ENCODE peak calls at places on chromosomes 6 and 20, in eight cellular contexts. T is IMR-90; M is H9; B is CD4-positive, CD25-positive, alpha-beta regulatory T cell; N is lung; K is PC-9; Z is endodermal cell; H is Peyer's patch. I is an unnamed sample. For H3K4me1, the result is how much of the 10 kb centered on the place peaks cover.

GRCh38 chr20:14830899-14831298 is 493.5 kb upstream of the FLRT3 start:
- DNase-seq in Z (no peak), T (no peak), M (no peak), N (no peak), K (no peak), H (no peak), B (no peak), I (no peak)

GRCh38 chr6:151372164-151372563 is 19.2 kb downstream of the ZBTB2 start:
- DNase-seq in H (no peak), M (no peak), Z (peak), T (no peak), B (no peak), K (no peak), N (no peak), I (no peak)

GRCh38 chr6:44291841-44292240 is 21.3 kb downstream of the AARS2 start:
- DNase-seq in T (no peak), N (no peak), K (no peak), M (no peak), Z (no peak), B (no peak), H (no peak), I (no peak)

GRCh38 chr6:72411872-72412708 is 209.8 kb upstream of the KCNQ5 start:
- DNase-seq in Z (peak), H (peak), M (peak), B (peak), N (peak), T (peak), K (peak), I (no peak)

GRCh38 chr6:29834564-29835436 is 7.2 kb downstream of the HLA-G start:
- DNase-seq in K (peak), M (peak), N (no peak), T (no peak), H (peak), B (peak), Z (peak), I (no peak)

GRCh38 chr6:126267621-126268020 is 72.3 kb upstream of the CENPW start:
- DNase-seq in M (no peak), K (no peak), N (no peak), B (no peak), H (no peak), T (no peak), Z (no peak), I (no peak)

GRCh38 chr6:138357928-138358327 is 19.8 kb upstream of the SMIM28 start:
- DNase-seq in M (no peak), T (no peak), H (no peak), B (no peak), K (no peak), Z (no peak), N (no peak), I (no peak)

GRCh38 chr20:5211803-5212714 is 85.3 kb downstream of the CDS2 start:
- DNase-seq in Z (no peak), K (no peak), B (no peak), T (no peak), M (no peak), N (no peak), H (peak), I (no peak)

GRCh38 chr20:20832715-20833114 is 120.3 kb upstream of the RALGAPA2 start:
- DNase-seq in M (no peak), K (no peak), T (no peak), H (no peak), Z (no peak), N (no peak), B (no peak), I (no peak)

GRCh38 chr6:124924333-124924759 is 37.9 kb upstream of the RNF217 start:
- DNase-seq in Z (no peak), M (no peak), K (no peak), H (no peak), B (no peak), N (no peak), T (peak), I (no peak)

GRCh38 chr6:94478178-94479140 is 1059.1 kb upstream of the EPHA7 start:
- DNase-seq in K (no peak), M (no peak), T (no peak), Z (no peak), N (no peak), B (no peak), H (no peak), I (no peak)

GRCh38 chr6:834190-834589 is 141.3 kb upstream of the EXOC2 start:
- DNase-seq in Z (no peak), K (no peak), B (no peak), N (no peak), T (no peak), H (no peak), M (no peak), I (no peak)

GRCh38 chr6:24357336-24358218 is at the start of gene DCDC2:
- DNase-seq in N (peak), M (peak), K (peak), Z (peak), B (peak), T (no peak), H (peak), I (no peak)

GRCh38 chr20:5393218-5393870 is 76.6 kb upstream of the PROKR2 start:
- DNase-seq in T (no peak), M (no peak), B (no peak), K (no peak), H (no peak), Z (no peak), N (no peak), I (no peak)

GRCh38 chr6:29005183-29005885 is at the start of gene ZNF311:
- DNase-seq in Z (no peak), K (peak), H (peak), B (no peak), M (no peak), N (peak), T (peak), I (no peak)

GRCh38 chr6:3956054-3956453 is 106.9 kb downstream of the FAM50B start:
- DNase-seq in H (no peak), N (no peak), Z (no peak), T (no peak), B (no peak), K (no peak), M (no peak), I (no peak)

GRCh38 chr6:30915591-30915946 is 1.5 kb downstream of the VARS2 start:
- DNase-seq in B (peak), H (no peak), M (peak), K (peak), T (peak), Z (peak), N (no peak), I (no peak)

GRCh38 chr6:140636698-140637402 is 1262.4 kb upstream of the CITED2 start:
- DNase-seq in M (no peak), H (no peak), B (no peak), K (no peak), N (no peak), Z (no peak), T (no peak), I (no peak)

GRCh38 chr6:26205625-26206574 is 118.7 kb downstream of the HFE start:
- DNase-seq in Z (peak), T (peak), H (no peak), M (no peak), K (peak), B (peak), N (no peak), I (no peak)

GRCh38 chr6:125004198-125004597 is 42.0 kb downstream of the RNF217 start:
- DNase-seq in M (no peak), H (no peak), T (no peak), K (no peak), N (no peak), Z (no peak), B (no peak), I (no peak)

GRCh38 chr6:33822575-33823395 is 19.0 kb upstream of the MLN start:
- DNase-seq in M (peak), B (no peak), N (no peak), H (no peak), T (no peak), K (no peak), Z (peak), I (no peak)

GRCh38 chr6:119105262-119105661 is 26.8 kb upstream of the FAM184A start:
- DNase-seq in H (no peak), N (no peak), T (no peak), B (no peak), Z (no peak), K (no peak), M (no peak), I (no peak)

GRCh38 chr6:88992741-88993557 is 29.5 kb upstream of the RNGTT start:
- DNase-seq in Z (no peak), B (no peak), H (no peak), M (no peak), K (no peak), T (no peak), N (no peak), I (no peak)

GRCh38 chr6:4017847-4018193 is 61.1 kb downstream of the FAM217A start:
- DNase-seq in T (peak), K (no peak), H (no peak), B (no peak), M (no peak), Z (no peak), N (no peak), I (no peak)

GRCh38 chr20:62111148-62111547 is 11.1 kb upstream of the LSM14B start:
- DNase-seq in H (no peak), N (no peak), B (no peak), M (no peak), K (no peak), T (no peak), Z (no peak), I (no peak)

GRCh38 chr6:127457444-127458064 is 1.6 kb downstream of the KIAA0408 start:
- DNase-seq in H (no peak), M (no peak), B (no peak), Z (no peak), N (peak), T (peak), K (no peak), I (no peak)

GRCh38 chr20:4740774-4741431 is 19.2 kb downstream of the PRND start:
- DNase-seq in T (peak), M (peak), Z (peak), K (peak), N (no peak), B (peak), H (peak), I (no peak)

GRCh38 chr20:25281541-25281991 is 33.7 kb downstream of the PYGB start:
- DNase-seq in T (no peak), M (no peak), K (no peak), B (no peak), Z (no peak), N (no peak), H (peak), I (no peak)

GRCh38 chr6:25025919-25026301 is 90.2 kb upstream of the RIPOR2 start:
- DNase-seq in K (no peak), Z (no peak), T (peak), B (no peak), H (no peak), M (no peak), N (no peak), I (no peak)

GRCh38 chr6:166977626-166978550 is 21.3 kb upstream of the CEP43 start:
- DNase-seq in Z (no peak), T (no peak), K (no peak), N (no peak), H (no peak), M (no peak), B (no peak), I (no peak)

GRCh38 chr20:4748847-4749246 is 27.1 kb downstream of the PRND start:
- DNase-seq in H (no peak), B (no peak), Z (peak), K (no peak), T (no peak), M (no peak), N (no peak), I (no peak)

DNA sequence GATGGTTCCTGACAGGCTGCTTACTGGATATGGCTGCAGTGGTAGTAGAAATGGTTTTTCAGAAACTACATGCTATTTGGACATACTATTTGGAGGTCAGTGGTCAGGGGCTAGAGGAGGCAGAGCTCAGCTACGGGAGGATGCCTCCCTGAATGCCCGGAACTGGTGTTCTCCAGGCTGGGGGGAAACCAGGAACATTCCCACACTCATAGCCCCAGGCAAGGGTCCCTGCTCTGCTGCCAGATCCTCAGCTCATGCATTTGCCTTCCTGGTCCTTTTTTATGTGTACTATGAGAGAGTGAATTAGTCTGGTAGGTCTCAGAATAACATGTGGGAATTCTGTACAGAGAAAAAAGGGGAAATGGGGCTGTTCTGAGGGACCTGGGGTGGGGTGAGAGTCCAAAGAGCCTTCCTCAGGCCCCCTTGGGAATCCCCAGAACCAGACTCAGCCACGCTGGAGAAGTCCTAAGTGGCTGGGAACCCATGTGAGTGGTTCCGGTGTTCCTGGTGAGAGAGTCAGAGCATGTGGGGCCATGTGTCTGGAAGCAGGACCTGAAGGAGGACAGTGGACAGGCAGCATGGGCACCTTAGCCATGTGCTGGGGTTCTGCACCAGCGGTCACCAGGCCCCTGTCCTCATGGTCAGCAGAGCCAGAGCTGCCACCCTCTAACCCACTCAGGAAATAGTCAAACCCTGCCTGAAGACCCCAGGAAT is 58.0 kb upstream of the MYL9 start:
- DNase-seq in H (no peak), K (no peak), M (no peak), Z (no peak), N (no peak), T (no peak), B (no peak), I (no peak)
- H3K4me1 ChIP-seq in H (under half), K (under half), M (under half), Z (under half), N (under half), T (under half), B (under half), I (half or more)

DNA sequence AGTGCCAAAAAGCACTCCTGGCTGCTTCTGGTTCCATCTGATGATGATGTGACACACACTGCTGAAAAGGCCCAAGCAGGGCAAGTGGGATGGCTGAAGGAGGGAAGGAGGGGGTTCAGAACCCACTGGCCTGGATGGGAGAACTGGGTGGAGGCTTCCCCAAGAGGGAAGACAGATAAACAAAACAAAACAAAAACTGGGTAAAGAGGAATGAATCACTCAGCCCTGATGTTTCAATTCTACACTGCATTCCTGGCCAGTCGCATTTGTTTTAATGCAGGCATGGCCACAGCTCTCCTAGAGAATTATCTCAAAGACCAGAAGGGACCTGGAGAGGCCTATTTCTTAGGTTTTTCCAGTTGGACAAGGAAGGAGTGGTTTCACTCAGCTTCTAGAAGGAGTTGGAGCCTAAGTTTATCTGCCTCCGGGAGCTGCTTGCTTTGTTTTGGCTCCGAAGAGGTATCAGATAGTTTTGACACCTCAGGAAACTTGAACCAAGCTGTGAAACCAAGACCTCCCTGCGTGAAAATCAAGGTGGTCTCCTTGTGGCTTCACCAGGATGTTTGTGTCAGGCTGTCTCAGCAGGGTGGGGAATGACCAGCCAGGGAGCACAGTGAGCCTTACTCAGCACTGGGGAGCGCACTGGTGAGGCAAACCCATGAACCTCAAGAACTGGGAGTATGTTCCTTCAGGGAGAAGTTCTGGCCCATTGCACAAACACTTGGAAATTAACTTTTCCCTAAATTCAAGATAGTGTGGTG is 16.1 kb downstream of the TTPAL start:
- DNase-seq in T (peak), Z (peak), K (no peak), N (no peak), M (no peak), H (no peak), B (no peak), I (no peak)
- H3K4me1 ChIP-seq in T (under half), Z (under half), K (under half), N (under half), M (under half), H (under half), B (under half), I (under half)

GRCh38 chr20:31716351-31716750 is 6.3 kb downstream of the BCL2L1 start:
- DNase-seq in N (no peak), K (no peak), Z (no peak), M (no peak), T (no peak), B (no peak), H (no peak), I (no peak)
- H3K4me1 ChIP-seq in N (under half), K (half or more), Z (under half), M (under half), T (under half), B (half or more), H (under half), I (half or more)

DNA sequence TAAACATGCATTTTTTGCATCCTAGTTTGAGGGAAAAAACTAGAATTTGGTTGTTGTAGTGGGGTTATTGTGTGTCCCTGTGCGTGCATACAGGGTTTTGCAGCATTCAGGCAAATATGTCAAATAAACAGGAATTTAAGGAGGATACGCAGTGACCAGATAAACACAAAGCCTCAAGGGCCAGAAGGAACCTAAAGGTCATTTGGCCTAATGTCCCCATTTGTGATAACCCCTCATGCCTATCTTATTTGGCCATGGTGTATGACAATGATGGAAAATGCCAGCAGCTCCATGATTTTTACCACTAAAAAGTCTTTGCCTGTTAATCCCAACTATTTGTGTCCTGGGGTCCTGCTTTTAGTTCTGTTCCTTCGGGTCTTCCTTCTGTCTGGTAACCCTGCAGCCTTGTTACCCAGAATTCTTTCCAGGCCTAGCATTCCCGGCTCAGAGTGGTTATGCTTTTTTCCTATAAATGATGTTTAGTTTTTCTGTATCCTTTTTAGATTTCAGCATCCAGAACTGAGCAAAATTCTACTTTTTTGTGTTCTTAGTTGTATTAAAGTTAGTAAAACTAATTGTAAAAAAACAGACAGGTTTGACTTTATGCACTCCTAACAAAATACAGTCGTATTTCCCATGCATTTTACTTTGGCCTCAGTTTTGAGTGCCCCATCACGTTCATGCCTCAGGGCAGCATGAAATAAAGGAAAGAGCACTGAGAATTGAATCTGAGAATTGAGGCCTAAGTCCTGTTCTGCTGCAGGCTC is 4.4 kb downstream of the STX16 start:
- DNase-seq in M (no peak), T (no peak), K (no peak), B (no peak), H (no peak), Z (no peak), N (no peak), I (peak)
- H3K4me1 ChIP-seq in M (under half), T (under half), K (under half), B (half or more), H (under half), Z (under half), N (under half), I (half or more)

GRCh38 chr20:55740076-55740475 is 265.2 kb downstream of the CBLN4 start:
- DNase-seq in T (no peak), Z (no peak), M (no peak), N (no peak), H (no peak), B (no peak), K (no peak), I (no peak)
- H3K4me1 ChIP-seq in T (under half), Z (under half), M (under half), N (under half), H (under half), B (under half), K (under half), I (under half)

GRCh38 chr6:165970001-165970400 is 197.7 kb downstream of the TBXT start:
- DNase-seq in M (no peak), Z (no peak), K (no peak), B (no peak), N (no peak), H (no peak), T (no peak), I (no peak)
- H3K4me1 ChIP-seq in M (under half), Z (under half), K (under half), B (under half), N (under half), H (under half), T (under half), I (under half)

DNA sequence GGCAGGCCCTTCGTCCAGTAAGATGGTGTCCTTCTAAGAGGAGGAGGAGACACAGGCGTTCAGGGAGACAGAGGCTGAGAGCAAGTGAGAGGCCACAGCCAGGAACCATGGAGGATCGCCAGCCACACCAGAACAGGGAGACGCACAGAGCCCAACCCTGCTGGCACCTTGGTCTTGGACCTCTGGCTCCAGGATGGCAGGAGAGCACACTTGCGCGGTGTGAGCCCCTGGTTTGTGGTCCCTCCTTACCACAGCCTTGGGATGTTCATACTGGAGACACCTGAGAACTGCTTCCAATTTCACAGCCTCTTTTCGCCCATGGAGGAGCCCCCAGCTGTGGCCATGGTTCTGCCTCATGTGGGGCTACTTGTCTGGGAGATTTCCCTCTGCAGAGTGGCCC is 222.4 kb downstream of the DLL1 start:
- DNase-seq in N (no peak), K (no peak), Z (no peak), H (peak), M (no peak), B (no peak), T (no peak), I (no peak)
- H3K4me1 ChIP-seq in N (under half), K (under half), Z (under half), H (under half), M (under half), B (under half), T (under half), I (under half)

GRCh38 chr6:109008951-109009760 is 85.5 kb downstream of the SESN1 start:
- DNase-seq in N (peak), T (peak), K (peak), B (peak), Z (peak), M (peak), H (peak), I (peak)

GRCh38 chr6:109008537-109008950 is 86.1 kb downstream of the SESN1 start:
- DNase-seq in T (peak), K (no peak), N (no peak), H (no peak), B (peak), Z (no peak), M (no peak), I (no peak)

GRCh38 chr6:109007521-109007920 is 87.1 kb downstream of the SESN1 start:
- DNase-seq in K (no peak), B (no peak), H (no peak), T (no peak), M (no peak), N (no peak), Z (no peak), I (no peak)

GRCh38 chr6:109008061-109008460 is 86.6 kb downstream of the SESN1 start:
- DNase-seq in N (no peak), Z (no peak), T (no peak), H (no peak), K (no peak), M (no peak), B (no peak), I (no peak)

GRCh38 chr6:109006818-109007217 is 87.8 kb downstream of the SESN1 start:
- DNase-seq in N (no peak), T (no peak), M (no peak), K (no peak), Z (no peak), B (no peak), H (no peak), I (no peak)
- H3K4me1 ChIP-seq in N (under half), T (under half), M (under half), K (under half), Z (under half), B (under half), H (under half), I (half or more)